ENCODE peak calls at places on chromosomes 2 and 18, in nine cellular contexts. One of them, this sample, is unnamed.

GRCh38 chr2:162524192-162524591 is 180.3 kb downstream of the GCA start:
- DNase-seq in fibroblast of villous mesenchyme: no peak
- DNase-seq in heart left ventricle: no peak
- DNase-seq in OCI-LY7: no peak
- DNase-seq in fibroblast of pulmonary artery: no peak
- DNase-seq in choroid plexus epithelial cell: peak
- DNase-seq in GM12864: no peak
- DNase-seq in cardiac muscle cell: no peak
- DNase-seq in psoas muscle: no peak
- DNase-seq in this sample: no peak

GRCh38 chr18:74724186-74724585 is 126.5 kb downstream of the ZNF407 start:
- DNase-seq in fibroblast of villous mesenchyme: peak
- DNase-seq in heart left ventricle: no peak
- DNase-seq in OCI-LY7: no peak
- DNase-seq in fibroblast of pulmonary artery: peak
- DNase-seq in choroid plexus epithelial cell: peak
- DNase-seq in GM12864: no peak
- DNase-seq in cardiac muscle cell: peak
- DNase-seq in psoas muscle: no peak
- DNase-seq in this sample: peak

GRCh38 chr2:66439291-66440010 is 4.5 kb downstream of the MEIS1 start:
- DNase-seq in fibroblast of villous mesenchyme: peak
- DNase-seq in heart left ventricle: peak
- DNase-seq in OCI-LY7: no peak
- DNase-seq in fibroblast of pulmonary artery: peak
- DNase-seq in choroid plexus epithelial cell: no peak
- DNase-seq in GM12864: no peak
- DNase-seq in cardiac muscle cell: peak
- DNase-seq in psoas muscle: no peak
- DNase-seq in this sample: peak

GRCh38 chr2:222381556-222381955 is 42.8 kb upstream of the SGPP2 start:
- DNase-seq in fibroblast of villous mesenchyme: no peak
- DNase-seq in heart left ventricle: no peak
- DNase-seq in OCI-LY7: no peak
- DNase-seq in fibroblast of pulmonary artery: no peak
- DNase-seq in choroid plexus epithelial cell: no peak
- DNase-seq in GM12864: no peak
- DNase-seq in cardiac muscle cell: no peak
- DNase-seq in psoas muscle: no peak
- DNase-seq in this sample: no peak

GRCh38 chr18:79918089-79919011 is 33.1 kb downstream of the SLC66A2 start:
- DNase-seq in fibroblast of villous mesenchyme: no peak
- DNase-seq in heart left ventricle: peak
- DNase-seq in OCI-LY7: no peak
- DNase-seq in fibroblast of pulmonary artery: no peak
- DNase-seq in choroid plexus epithelial cell: no peak
- DNase-seq in GM12864: no peak
- DNase-seq in cardiac muscle cell: no peak
- DNase-seq in psoas muscle: no peak
- DNase-seq in this sample: no peak

GRCh38 chr18:66495844-66496243 is 108.0 kb downstream of the CDH19 start:
- DNase-seq in fibroblast of villous mesenchyme: peak
- DNase-seq in heart left ventricle: peak
- DNase-seq in OCI-LY7: peak
- DNase-seq in fibroblast of pulmonary artery: peak
- DNase-seq in choroid plexus epithelial cell: peak
- DNase-seq in GM12864: peak
- DNase-seq in cardiac muscle cell: peak
- DNase-seq in psoas muscle: peak
- DNase-seq in this sample: no peak

GRCh38 chr2:55107428-55107827 is 57.2 kb upstream of the RTN4 start:
- DNase-seq in fibroblast of villous mesenchyme: peak
- DNase-seq in heart left ventricle: no peak
- DNase-seq in OCI-LY7: no peak
- DNase-seq in fibroblast of pulmonary artery: no peak
- DNase-seq in choroid plexus epithelial cell: peak
- DNase-seq in GM12864: no peak
- DNase-seq in cardiac muscle cell: peak
- DNase-seq in psoas muscle: no peak
- DNase-seq in this sample: no peak

GRCh38 chr18:35178260-35178659 is 62.6 kb upstream of the ZNF397 start:
- DNase-seq in fibroblast of villous mesenchyme: peak
- DNase-seq in heart left ventricle: no peak
- DNase-seq in OCI-LY7: no peak
- DNase-seq in fibroblast of pulmonary artery: peak
- DNase-seq in choroid plexus epithelial cell: peak
- DNase-seq in GM12864: no peak
- DNase-seq in cardiac muscle cell: peak
- DNase-seq in psoas muscle: peak
- DNase-seq in this sample: peak

GRCh38 chr2:207767461-207768167 is 2.1 kb downstream of the FZD5 start:
- DNase-seq in fibroblast of villous mesenchyme: no peak
- DNase-seq in heart left ventricle: no peak
- DNase-seq in OCI-LY7: no peak
- DNase-seq in fibroblast of pulmonary artery: no peak
- DNase-seq in choroid plexus epithelial cell: peak
- DNase-seq in GM12864: no peak
- DNase-seq in cardiac muscle cell: peak
- DNase-seq in psoas muscle: peak
- DNase-seq in this sample: no peak

GRCh38 chr2:8692783-8693768 is 11.2 kb downstream of the ID2 start:
- DNase-seq in fibroblast of villous mesenchyme: no peak
- DNase-seq in heart left ventricle: peak
- DNase-seq in OCI-LY7: peak
- DNase-seq in fibroblast of pulmonary artery: no peak
- DNase-seq in choroid plexus epithelial cell: no peak
- DNase-seq in GM12864: no peak
- DNase-seq in cardiac muscle cell: no peak
- DNase-seq in psoas muscle: peak
- DNase-seq in this sample: no peak

GRCh38 chr2:200869014-200869413 is 4.6 kb upstream of the CLK1 start:
- DNase-seq in fibroblast of villous mesenchyme: no peak
- DNase-seq in heart left ventricle: no peak
- DNase-seq in OCI-LY7: no peak
- DNase-seq in fibroblast of pulmonary artery: no peak
- DNase-seq in choroid plexus epithelial cell: no peak
- DNase-seq in GM12864: no peak
- DNase-seq in cardiac muscle cell: no peak
- DNase-seq in psoas muscle: no peak
- DNase-seq in this sample: no peak

GRCh38 chr2:98911376-98912154 is 24.5 kb downstream of the CRACDL start:
- DNase-seq in fibroblast of villous mesenchyme: no peak
- DNase-seq in heart left ventricle: no peak
- DNase-seq in OCI-LY7: no peak
- DNase-seq in fibroblast of pulmonary artery: peak
- DNase-seq in choroid plexus epithelial cell: peak
- DNase-seq in GM12864: no peak
- DNase-seq in cardiac muscle cell: no peak
- DNase-seq in psoas muscle: no peak
- DNase-seq in this sample: no peak

GRCh38 chr18:42048150-42048549 is 93.1 kb downstream of the PIK3C3 start:
- DNase-seq in fibroblast of villous mesenchyme: peak
- DNase-seq in heart left ventricle: no peak
- DNase-seq in OCI-LY7: no peak
- DNase-seq in fibroblast of pulmonary artery: peak
- DNase-seq in choroid plexus epithelial cell: peak
- DNase-seq in GM12864: no peak
- DNase-seq in cardiac muscle cell: peak
- DNase-seq in psoas muscle: no peak
- DNase-seq in this sample: peak

GRCh38 chr18:42051411-42051810 is 96.4 kb downstream of the PIK3C3 start:
- DNase-seq in fibroblast of villous mesenchyme: no peak
- DNase-seq in heart left ventricle: no peak
- DNase-seq in OCI-LY7: no peak
- DNase-seq in fibroblast of pulmonary artery: no peak
- DNase-seq in choroid plexus epithelial cell: no peak
- DNase-seq in GM12864: no peak
- DNase-seq in cardiac muscle cell: no peak
- DNase-seq in psoas muscle: no peak
- DNase-seq in this sample: no peak

GRCh38 chr18:42047721-42048120 is 92.7 kb downstream of the PIK3C3 start:
- DNase-seq in fibroblast of villous mesenchyme: peak
- DNase-seq in heart left ventricle: no peak
- DNase-seq in OCI-LY7: no peak
- DNase-seq in fibroblast of pulmonary artery: peak
- DNase-seq in choroid plexus epithelial cell: peak
- DNase-seq in GM12864: no peak
- DNase-seq in cardiac muscle cell: peak
- DNase-seq in psoas muscle: no peak
- DNase-seq in this sample: peak

GRCh38 chr18:42053188-42053781 is 98.3 kb downstream of the PIK3C3 start:
- DNase-seq in fibroblast of villous mesenchyme: peak
- DNase-seq in heart left ventricle: no peak
- DNase-seq in OCI-LY7: peak
- DNase-seq in fibroblast of pulmonary artery: peak
- DNase-seq in choroid plexus epithelial cell: peak
- DNase-seq in GM12864: no peak
- DNase-seq in cardiac muscle cell: peak
- DNase-seq in psoas muscle: peak
- DNase-seq in this sample: peak

GRCh38 chr18:42052137-42052708 is 97.2 kb downstream of the PIK3C3 start:
- DNase-seq in fibroblast of villous mesenchyme: peak
- DNase-seq in heart left ventricle: no peak
- DNase-seq in OCI-LY7: peak
- DNase-seq in fibroblast of pulmonary artery: peak
- DNase-seq in choroid plexus epithelial cell: peak
- DNase-seq in GM12864: no peak
- DNase-seq in cardiac muscle cell: peak
- DNase-seq in psoas muscle: no peak
- DNase-seq in this sample: peak
- TF ChIP-seq CTCF in fibroblast of villous mesenchyme: peak
- TF ChIP-seq CTCF in heart left ventricle: peak
- TF ChIP-seq CTCF in OCI-LY7: peak
- TF ChIP-seq CTCF in fibroblast of pulmonary artery: peak
- TF ChIP-seq CTCF in choroid plexus epithelial cell: no peak
- TF ChIP-seq CTCF in GM12864: peak
- TF ChIP-seq CTCF in cardiac muscle cell: peak
- TF ChIP-seq CTCF in psoas muscle: no peak
- TF ChIP-seq CTCF in this sample: peak

GRCh38 chr18:11147371-11147860 is 2.0 kb downstream of the PIEZO2 start:
- DNase-seq in fibroblast of villous mesenchyme: peak
- DNase-seq in heart left ventricle: no peak
- DNase-seq in OCI-LY7: no peak
- DNase-seq in fibroblast of pulmonary artery: peak
- DNase-seq in choroid plexus epithelial cell: peak
- DNase-seq in GM12864: no peak
- DNase-seq in cardiac muscle cell: peak
- DNase-seq in psoas muscle: no peak
- DNase-seq in this sample: no peak
- H3K4me3 ChIP-seq in fibroblast of villous mesenchyme: peak
- H3K4me3 ChIP-seq in heart left ventricle: no peak
- H3K4me3 ChIP-seq in OCI-LY7: no peak
- H3K4me3 ChIP-seq in fibroblast of pulmonary artery: peak
- H3K4me3 ChIP-seq in choroid plexus epithelial cell: peak
- H3K4me3 ChIP-seq in GM12864: peak
- H3K4me3 ChIP-seq in cardiac muscle cell: no peak
- H3K4me3 ChIP-seq in psoas muscle: peak
- H3K4me3 ChIP-seq in this sample: no peak

GRCh38 chr2:178379162-178379664 is 71.8 kb downstream of the PRKRA start:
- DNase-seq in fibroblast of villous mesenchyme: no peak
- DNase-seq in heart left ventricle: no peak
- DNase-seq in OCI-LY7: no peak
- DNase-seq in fibroblast of pulmonary artery: no peak
- DNase-seq in choroid plexus epithelial cell: no peak
- DNase-seq in GM12864: no peak
- DNase-seq in cardiac muscle cell: no peak
- DNase-seq in psoas muscle: no peak
- DNase-seq in this sample: no peak
- TF ChIP-seq CTCF in fibroblast of villous mesenchyme: no peak
- TF ChIP-seq CTCF in heart left ventricle: no peak
- TF ChIP-seq CTCF in OCI-LY7: no peak
- TF ChIP-seq CTCF in fibroblast of pulmonary artery: no peak
- TF ChIP-seq CTCF in choroid plexus epithelial cell: no peak
- TF ChIP-seq CTCF in GM12864: no peak
- TF ChIP-seq CTCF in cardiac muscle cell: no peak
- TF ChIP-seq CTCF in psoas muscle: no peak
- TF ChIP-seq CTCF in this sample: no peak

GRCh38 chr2:11667866-11668637 is 1.9 kb downstream of the NTSR2 start:
- DNase-seq in fibroblast of villous mesenchyme: no peak
- DNase-seq in heart left ventricle: no peak
- DNase-seq in OCI-LY7: no peak
- DNase-seq in fibroblast of pulmonary artery: no peak
- DNase-seq in choroid plexus epithelial cell: no peak
- DNase-seq in GM12864: no peak
- DNase-seq in cardiac muscle cell: no peak
- DNase-seq in psoas muscle: no peak
- DNase-seq in this sample: no peak

GRCh38 chr2:11667194-11667593 is 2.8 kb downstream of the NTSR2 start:
- DNase-seq in fibroblast of villous mesenchyme: no peak
- DNase-seq in heart left ventricle: no peak
- DNase-seq in OCI-LY7: no peak
- DNase-seq in fibroblast of pulmonary artery: no peak
- DNase-seq in choroid plexus epithelial cell: no peak
- DNase-seq in GM12864: no peak
- DNase-seq in cardiac muscle cell: no peak
- DNase-seq in psoas muscle: no peak
- DNase-seq in this sample: no peak

GRCh38 chr2:11672404-11672803 is 2.4 kb upstream of the NTSR2 start:
- DNase-seq in fibroblast of villous mesenchyme: no peak
- DNase-seq in heart left ventricle: no peak
- DNase-seq in OCI-LY7: peak
- DNase-seq in fibroblast of pulmonary artery: no peak
- DNase-seq in choroid plexus epithelial cell: no peak
- DNase-seq in GM12864: no peak
- DNase-seq in cardiac muscle cell: no peak
- DNase-seq in psoas muscle: no peak
- DNase-seq in this sample: no peak

GRCh38 chr2:11665510-11666362 is 4.3 kb downstream of the NTSR2 start:
- DNase-seq in fibroblast of villous mesenchyme: no peak
- DNase-seq in heart left ventricle: no peak
- DNase-seq in OCI-LY7: no peak
- DNase-seq in fibroblast of pulmonary artery: no peak
- DNase-seq in choroid plexus epithelial cell: no peak
- DNase-seq in GM12864: no peak
- DNase-seq in cardiac muscle cell: no peak
- DNase-seq in psoas muscle: no peak
- DNase-seq in this sample: no peak

DNA sequence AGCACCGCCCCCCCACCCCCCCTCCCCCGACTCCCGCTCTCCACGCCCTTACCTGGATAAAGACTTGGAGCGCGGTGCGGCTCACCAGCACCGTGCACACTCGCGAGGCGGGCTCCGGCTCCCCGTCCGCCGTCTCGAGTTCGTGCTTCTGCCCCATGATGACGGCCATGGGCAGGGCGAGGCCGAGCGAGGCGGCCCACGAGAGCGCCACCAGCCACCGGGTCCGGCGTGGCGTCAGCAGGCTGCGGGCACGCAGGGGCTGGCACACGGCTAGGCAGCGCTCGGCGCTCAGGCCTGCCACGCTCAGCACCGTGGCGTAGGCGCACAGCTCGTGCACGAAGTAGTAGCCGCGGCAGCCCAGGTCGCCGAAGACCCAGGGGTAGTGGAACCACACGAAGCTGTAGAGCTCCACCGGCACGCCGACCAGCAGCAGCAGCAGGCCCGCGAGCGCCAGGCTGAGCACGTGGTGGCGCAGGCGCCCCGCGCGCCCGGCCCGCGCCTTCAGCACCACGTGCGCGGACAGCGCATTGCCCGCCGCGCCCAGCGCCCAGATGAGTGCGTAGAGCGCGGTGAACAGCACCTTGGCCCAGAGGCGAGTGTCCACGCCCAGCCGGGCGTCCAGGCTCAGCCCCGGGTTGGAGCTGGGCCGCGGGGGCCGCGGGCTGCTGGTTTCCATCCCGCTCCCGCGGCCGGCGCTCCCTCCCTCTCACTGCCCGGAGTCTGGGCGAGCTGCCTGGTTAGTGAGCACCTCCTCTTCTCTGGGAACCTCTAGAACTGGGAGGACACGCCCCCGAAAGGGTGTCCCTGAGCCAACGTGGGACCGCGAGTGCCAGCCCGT is at the start of gene NTSR2:
- DNase-seq in fibroblast of villous mesenchyme: peak
- DNase-seq in heart left ventricle: peak
- DNase-seq in OCI-LY7: no peak
- DNase-seq in fibroblast of pulmonary artery: peak
- DNase-seq in choroid plexus epithelial cell: peak
- DNase-seq in GM12864: no peak
- DNase-seq in cardiac muscle cell: peak
- DNase-seq in psoas muscle: peak
- DNase-seq in this sample: peak
- H3K4me3 ChIP-seq in fibroblast of villous mesenchyme: no peak
- H3K4me3 ChIP-seq in heart left ventricle: no peak
- H3K4me3 ChIP-seq in OCI-LY7: no peak
- H3K4me3 ChIP-seq in fibroblast of pulmonary artery: no peak
- H3K4me3 ChIP-seq in choroid plexus epithelial cell: no peak
- H3K4me3 ChIP-seq in GM12864: no peak
- H3K4me3 ChIP-seq in cardiac muscle cell: no peak
- H3K4me3 ChIP-seq in psoas muscle: peak
- H3K4me3 ChIP-seq in this sample: peak

This sample was measured in fibroblast of the aortic adventitia.